ENCODE peak calls at places on chromosomes 11 and 22, in seven cellular contexts. W, T, Q, Y, R, A and L are unnamed samples.

GRCh38 chr11:66115638-66116410 is 45.8 kb downstream of the PACS1 start:
- DNase-seq in W (peak; percentile 20), T (no peak), Q (no peak), Y (no peak), R (no peak), A (peak; percentile 71), L (no peak)

GRCh38 chr11:116607027-116607426 is 165.8 kb downstream of the BUD13 start:
- DNase-seq in W (no peak), T (no peak), Q (no peak), Y (no peak), R (no peak), A (no peak), L (peak; percentile 40)

GRCh38 chr11:11966354-11966741 is 42.1 kb downstream of the DKK3 start:
- DNase-seq in W (no peak), T (no peak), Q (no peak), Y (no peak), R (no peak), A (no peak), L (no peak)

GRCh38 chr11:116035972-116036371 is 531.8 kb upstream of the CADM1 start:
- DNase-seq in W (no peak), T (no peak), Q (no peak), Y (no peak), R (no peak), A (no peak), L (no peak)

GRCh38 chr11:94521684-94522083 is 9.4 kb downstream of the C11orf97 start:
- DNase-seq in W (no peak), T (peak; percentile 29), Q (no peak), Y (no peak), R (no peak), A (no peak), L (no peak)

GRCh38 chr11:12280838-12281565 is 96.4 kb upstream of the PARVA start:
- DNase-seq in W (peak; percentile 65), T (peak; percentile 58), Q (no peak), Y (no peak), R (peak; percentile 95), A (no peak), L (peak; percentile 41)

GRCh38 chr11:36376315-36376887 is 80.3 kb downstream of the PRR5L start:
- DNase-seq in W (peak; percentile 18), T (no peak), Q (peak; percentile 64), Y (peak; percentile 79), R (no peak), A (no peak), L (peak; percentile 82)

GRCh38 chr22:38336699-38337098 is 19.5 kb upstream of the CSNK1E start:
- DNase-seq in W (no peak), T (no peak), Q (no peak), Y (no peak), R (no peak), A (no peak), L (no peak)

GRCh38 chr11:12052676-12053605 is 44.5 kb upstream of the DKK3 start:
- DNase-seq in W (no peak), T (no peak), Q (peak; percentile 62), Y (no peak), R (peak; percentile 72), A (no peak), L (peak; percentile 82)

GRCh38 chr11:77069336-77069968 is 2.7 kb downstream of the CAPN5 start:
- DNase-seq in W (no peak), T (no peak), Q (peak; percentile 54), Y (no peak), R (no peak), A (no peak), L (peak; percentile 41)

GRCh38 chr11:35234836-35235235 is 95.9 kb downstream of the CD44 start:
- DNase-seq in W (peak; percentile 56), T (no peak), Q (no peak), Y (no peak), R (no peak), A (no peak), L (no peak)

GRCh38 chr11:40186401-40187091 is 1272.9 kb downstream of the LRRC4C start:
- DNase-seq in W (no peak), T (no peak), Q (no peak), Y (no peak), R (no peak), A (no peak), L (no peak)

GRCh38 chr22:38829485-38829884 is 14.3 kb downstream of the NPTXR start:
- DNase-seq in W (no peak), T (no peak), Q (no peak), Y (no peak), R (no peak), A (no peak), L (no peak)

GRCh38 chr11:76782526-76783293 is 446 bp upstream of the TSKU start:
- DNase-seq in W (peak; percentile 98), T (peak; percentile 97), Q (peak; percentile 95), Y (peak; percentile 92), R (no peak), A (peak; percentile 91), L (peak; percentile 98)

GRCh38 chr11:73387594-73388021 is 11.4 kb downstream of the RELT start:
- DNase-seq in W (no peak), T (no peak), Q (no peak), Y (no peak), R (no peak), A (no peak), L (peak; percentile 76)

GRCh38 chr11:132472411-132473205 is 1059.7 kb downstream of the OPCML start:
- DNase-seq in W (no peak), T (peak; percentile 3), Q (no peak), Y (no peak), R (no peak), A (no peak), L (no peak)

GRCh38 chr22:29956680-29957079 is 73.7 kb downstream of the MTMR3 start:
- DNase-seq in W (peak; percentile 12), T (no peak), Q (no peak), Y (no peak), R (no peak), A (no peak), L (no peak)

GRCh38 chr11:30917859-30918478 is 331.8 kb upstream of the MPPED2 start:
- DNase-seq in W (peak; percentile 42), T (peak; percentile 25), Q (no peak), Y (no peak), R (no peak), A (peak; percentile 65), L (no peak)

GRCh38 chr11:65847746-65848145 is 10.2 kb downstream of the CFL1 start:
- DNase-seq in W (no peak), T (no peak), Q (no peak), Y (no peak), R (no peak), A (no peak), L (no peak)

GRCh38 chr11:85269109-85269508 is 358.0 kb downstream of the DLG2 start:
- DNase-seq in W (no peak), T (no peak), Q (no peak), Y (no peak), R (no peak), A (no peak), L (no peak)

GRCh38 chr11:12185914-12186313 is 75.5 kb downstream of the MICAL2 start:
- DNase-seq in W (peak; percentile 87), T (no peak), Q (no peak), Y (no peak), R (no peak), A (no peak), L (no peak)

DNA sequence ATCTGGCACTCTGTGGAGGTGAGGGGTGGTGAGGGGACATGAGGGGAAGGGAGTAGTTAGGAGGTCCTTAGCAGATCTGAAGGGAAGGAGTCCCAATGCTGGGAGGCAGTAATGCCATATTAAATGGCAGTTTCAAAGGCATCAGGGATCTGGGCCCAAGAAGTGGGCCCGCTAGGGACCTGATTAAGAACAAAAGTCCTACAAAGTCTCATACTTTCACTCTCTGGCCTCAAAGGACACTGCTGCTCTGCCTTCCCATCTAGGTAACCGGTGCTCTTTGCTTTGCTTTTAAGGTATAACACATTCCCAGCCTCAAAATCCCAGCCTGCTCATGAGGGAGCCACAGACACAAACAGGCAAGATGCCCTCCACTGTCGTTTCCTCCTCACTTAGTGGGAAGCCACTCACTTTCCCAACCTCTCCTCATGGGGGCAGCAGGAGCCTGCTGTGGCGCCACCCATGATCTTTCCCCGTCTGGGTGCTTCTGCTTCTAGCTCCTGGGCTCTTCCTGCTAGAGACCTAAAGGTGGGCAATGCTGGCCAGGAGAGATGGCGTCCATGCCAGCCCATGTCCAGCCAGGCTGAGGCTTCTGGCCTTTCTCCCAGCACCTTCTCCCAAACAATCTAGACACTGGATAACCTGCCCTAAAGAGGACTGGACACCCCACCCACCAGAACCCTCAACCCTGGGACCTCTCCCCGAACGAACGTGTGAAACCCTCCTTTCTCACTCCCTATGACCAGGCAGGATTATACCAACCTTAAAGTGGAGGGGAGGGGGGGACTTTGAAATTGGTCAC is 68.3 kb downstream of the PLEKHA7 start:
- DNase-seq in W (peak; percentile 34), T (peak; percentile 53), Q (no peak), Y (no peak), R (no peak), A (peak; percentile 80), L (peak; percentile 82)
- TF ChIP-seq CTCF in W (peak; percentile 57), T (peak; percentile 94), Q (no peak), Y (peak; percentile 72), R (no peak), A (peak; percentile 89), L (peak; percentile 79)

DNA sequence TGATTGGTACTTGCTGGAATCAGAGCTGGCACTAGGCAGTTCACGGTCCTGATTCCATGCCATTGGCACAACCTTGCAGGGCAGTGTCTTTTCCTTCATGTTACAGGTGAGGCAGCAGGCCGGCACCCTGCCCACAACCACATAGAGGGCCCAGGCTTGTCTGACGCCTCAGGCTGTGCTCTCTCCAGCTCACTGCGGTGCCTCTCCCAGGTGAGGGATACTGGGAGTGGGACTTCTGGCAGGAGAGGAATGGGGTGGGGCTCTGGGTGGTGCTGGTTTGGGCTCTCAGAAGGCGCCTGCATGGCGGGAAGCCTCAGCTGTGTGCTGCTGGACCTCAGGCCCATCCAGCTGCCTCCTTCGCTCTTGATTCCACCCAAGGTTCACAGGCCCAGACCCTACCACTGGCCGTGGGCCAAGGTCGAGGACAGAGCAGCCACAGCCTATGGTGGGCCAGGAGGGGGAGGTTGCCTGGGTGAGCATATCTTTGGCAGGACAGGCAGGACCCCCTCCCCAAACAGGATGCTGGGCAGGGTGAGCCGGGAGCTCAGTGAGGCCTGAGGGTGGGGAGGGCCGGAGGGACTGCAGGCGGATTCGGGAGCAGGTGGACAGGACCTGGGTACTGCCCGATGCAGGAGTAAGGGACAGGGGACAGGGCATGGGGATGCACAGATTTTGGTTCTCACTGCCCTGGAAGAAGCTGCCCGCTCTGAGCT is 7.0 kb upstream of the MPPED1 start:
- DNase-seq in W (no peak), T (no peak), Q (no peak), Y (peak; percentile 54), R (no peak), A (no peak), L (no peak)
- H3K27me3 ChIP-seq in W (peaks cover 11% of the 10 kb centered on the region), T (peaks cover 4% of the 10 kb centered on the region), Q (no peaks in the 10 kb centered on the region), Y (no peaks in the 10 kb centered on the region), R (no peaks in the 10 kb centered on the region), A (peaks cover 51% of the 10 kb centered on the region), L (peaks cover 17% of the 10 kb centered on the region)

DNA sequence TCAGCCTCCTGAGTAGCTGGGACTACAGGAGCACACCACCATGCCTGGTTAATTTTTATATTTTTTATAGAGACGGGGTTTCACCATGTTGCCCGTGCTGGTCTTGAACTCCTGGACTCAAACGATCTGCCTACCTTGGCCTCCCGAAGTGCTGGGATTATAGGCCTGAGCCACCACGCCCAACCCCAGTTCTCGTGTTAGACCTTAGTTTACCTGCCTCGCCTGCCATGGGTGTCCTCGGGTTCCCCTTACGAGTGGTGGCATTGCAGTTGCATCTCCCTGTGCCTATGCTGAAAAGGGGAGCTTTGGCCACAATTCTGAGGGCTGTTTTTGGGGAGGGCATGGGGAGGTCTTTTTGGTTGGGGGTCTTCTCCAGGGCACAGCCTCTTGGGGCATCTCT is 18.8 kb downstream of the TBC1D22A start:
- DNase-seq in W (no peak), T (no peak), Q (no peak), Y (no peak), R (no peak), A (no peak), L (no peak)
- H3K4me3 ChIP-seq in W (no peak overlapping the region), T (no peak overlapping the region), Q (no peak overlapping the region), Y (no peak overlapping the region), R (no peak overlapping the region), A (no peak overlapping the region), L (no peak overlapping the region)

GRCh38 chr11:102309621-102310541 is 7.4 kb upstream of the BIRC3 start:
- DNase-seq in W (no peak), T (no peak), Q (no peak), Y (no peak), R (no peak), A (no peak), L (peak; percentile 84)
- TF ChIP-seq CTCF in W (no peak), T (peak; percentile 22), Q (no peak), Y (peak; percentile 15), R (no peak), A (no peak), L (peak; percentile 78)